ENCODE peak calls at places on chromosome X, in eight cellular contexts. H is IMR-90, U is Kasumi-1, A is HTR-8/SVneo, R is HCT116, G is left ventricle myocardium superior, Y is NCI-H69, B is OCI-LY7. O is an unnamed sample.

GRCh38 chrX:53287493-53288138 is 6.2 kb upstream of the IQSEC2 start:
- DNase-seq in H (peak), U (peak), A (peak), R (peak), G (peak), Y (peak), B (peak), O (peak)

GRCh38 chrX:39491548-39492297 is 606.0 kb downstream of the BCOR start:
- DNase-seq in H (no peak), U (peak), A (no peak), R (no peak), G (no peak), Y (no peak), B (peak), O (no peak)

GRCh38 chrX:66994729-66995128 is 355.9 kb upstream of the EDA2R start:
- DNase-seq in H (no peak), U (no peak), A (no peak), R (no peak), G (no peak), Y (no peak), B (no peak), O (no peak)

GRCh38 chrX:68113837-68114572 is 319.3 kb downstream of the OPHN1 start:
- DNase-seq in H (no peak), U (no peak), A (no peak), R (no peak), G (no peak), Y (no peak), B (no peak), O (peak)

GRCh38 chrX:136250191-136251041 is 784 bp downstream of the MAP7D3 start:
- DNase-seq in H (no peak), U (no peak), A (no peak), R (no peak), G (no peak), Y (no peak), B (peak), O (peak)

GRCh38 chrX:69000857-69001256 is 164.4 kb downstream of the PJA1 start:
- DNase-seq in H (no peak), U (peak), A (no peak), R (no peak), G (no peak), Y (no peak), B (no peak), O (no peak)

GRCh38 chrX:153488231-153488914 is 6.4 kb upstream of the BGN start:
- DNase-seq in H (peak), U (no peak), A (no peak), R (no peak), G (peak), Y (no peak), B (no peak), O (peak)

GRCh38 chrX:65589304-65589703 is 54.7 kb upstream of the LAS1L start:
- DNase-seq in H (no peak), U (no peak), A (no peak), R (no peak), G (no peak), Y (no peak), B (no peak), O (no peak)

GRCh38 chrX:8345473-8345872 is 119.2 kb upstream of the VCX3B start:
- DNase-seq in H (no peak), U (no peak), A (no peak), R (no peak), G (no peak), Y (peak), B (no peak), O (no peak)

GRCh38 chrX:13194291-13195103 is 125.4 kb downstream of the ATXN3L start:
- DNase-seq in H (no peak), U (no peak), A (no peak), R (no peak), G (no peak), Y (peak), B (peak), O (peak)

GRCh38 chrX:13029831-13030771 is 14.3 kb downstream of the FAM9C start:
- DNase-seq in H (no peak), U (no peak), A (no peak), R (no peak), G (no peak), Y (peak), B (no peak), O (peak)

GRCh38 chrX:150372280-150372679 is 9.2 kb downstream of the MAMLD1 start:
- DNase-seq in H (no peak), U (no peak), A (no peak), R (no peak), G (no peak), Y (no peak), B (no peak), O (no peak)

GRCh38 chrX:72020788-72021187 is 110.1 kb downstream of the NHSL2 start:
- DNase-seq in H (no peak), U (no peak), A (no peak), R (no peak), G (no peak), Y (no peak), B (no peak), O (no peak)

GRCh38 chrX:107674480-107675364 is 46.4 kb downstream of the PRPS1 start:
- DNase-seq in H (no peak), U (peak), A (no peak), R (no peak), G (peak), Y (peak), B (peak), O (no peak)

GRCh38 chrX:140815868-140816267 is 106.3 kb downstream of the LINC00632 start:
- DNase-seq in H (peak), U (peak), A (peak), R (no peak), G (no peak), Y (no peak), B (no peak), O (no peak)

GRCh38 chrX:47218280-47218919 is at the start of gene CDK16:
- DNase-seq in H (peak), U (peak), A (peak), R (peak), G (peak), Y (peak), B (peak), O (peak)

GRCh38 chrX:38841766-38842165 is 40.5 kb downstream of the MID1IP1 start:
- DNase-seq in H (no peak), U (no peak), A (no peak), R (no peak), G (no peak), Y (no peak), B (no peak), O (no peak)

GRCh38 chrX:72169008-72169728 is 12.4 kb upstream of the PIN4 start:
- DNase-seq in H (no peak), U (no peak), A (no peak), R (no peak), G (no peak), Y (no peak), B (no peak), O (peak)

GRCh38 chrX:103918584-103919335 is 43.7 kb upstream of the TMSB15B start:
- DNase-seq in H (peak), U (peak), A (peak), R (no peak), G (peak), Y (peak), B (peak), O (peak)